ENCODE peak calls at places on chromosomes 12 and 14, in four cellular contexts. J, S, E and L are unnamed samples.

GRCh38 chr12:5830121-5830520 is 114.9 kb downstream of the ANO2 start:
- DNase-seq in S (no peak), E (no peak), J (no peak), L (no peak)

GRCh38 chr14:106842687-106843086 is 1316.3 kb downstream of the TMEM121 start:
- DNase-seq in J (no peak), S (no peak), E (no peak), L (peak)

GRCh38 chr14:106850913-106851825 is 1324.8 kb downstream of the TMEM121 start:
- DNase-seq in S (no peak), E (no peak), J (no peak), L (no peak)

GRCh38 chr14:25003537-25003936 is 46.4 kb downstream of the STXBP6 start:
- DNase-seq in J (no peak), E (peak), S (no peak), L (no peak)

GRCh38 chr12:15208140-15208539 is 13.1 kb downstream of the RERG start:
- DNase-seq in S (no peak), E (peak), J (no peak), L (no peak)

GRCh38 chr14:51093371-51094281 is 1.3 kb downstream of the TRIM9 start:
- DNase-seq in J (peak), E (no peak), S (peak), L (peak)

GRCh38 chr14:74804219-74804825 is 41.2 kb downstream of the YLPM1 start:
- DNase-seq in J (no peak), S (no peak), E (peak), L (peak)

GRCh38 chr12:52514471-52515318 is 5.5 kb downstream of the KRT5 start:
- DNase-seq in S (peak), J (no peak), E (no peak), L (no peak)

GRCh38 chr14:58749066-58749669 is 111.4 kb downstream of the DACT1 start:
- DNase-seq in J (no peak), E (peak), S (no peak), L (no peak)

GRCh38 chr12:101941306-101942000 is 64.1 kb downstream of the DRAM1 start:
- DNase-seq in J (no peak), S (no peak), E (peak), L (no peak)

GRCh38 chr14:21917699-21918436 is 244.2 kb upstream of the OR4E1 start:
- DNase-seq in E (peak), J (peak), S (no peak), L (no peak)

GRCh38 chr14:96978525-96979272 is 181.5 kb downstream of the VRK1 start:
- DNase-seq in S (no peak), J (no peak), E (no peak), L (no peak)

GRCh38 chr14:67514203-67514607 is 18.9 kb upstream of the PLEKHH1 start:
- DNase-seq in S (no peak), E (peak), J (no peak), L (no peak)